ENCODE peak calls at places on chromosomes 11 and 22, in four cellular contexts. One of them, this sample, is unnamed.

GRCh38 chr22:41177626-41178424 is 27.3 kb upstream of the L3MBTL2 start:
- DNase-seq in stomach: no peak
- DNase-seq in cardiac muscle cell: no peak
- DNase-seq in thoracic aorta: no peak
- DNase-seq in this sample: no peak

GRCh38 chr11:112412383-112412782 is 151.7 kb upstream of the PLET1 start:
- DNase-seq in stomach: no peak
- DNase-seq in cardiac muscle cell: no peak
- DNase-seq in thoracic aorta: no peak
- DNase-seq in this sample: peak

GRCh38 chr11:131762346-131763110 is 392.1 kb downstream of the NTM start:
- DNase-seq in stomach: no peak
- DNase-seq in cardiac muscle cell: no peak
- DNase-seq in thoracic aorta: no peak
- DNase-seq in this sample: no peak

GRCh38 chr22:37777122-37777687 is 30.5 kb upstream of the GCAT start:
- DNase-seq in stomach: peak
- DNase-seq in cardiac muscle cell: no peak
- DNase-seq in thoracic aorta: no peak
- DNase-seq in this sample: peak

GRCh38 chr11:63476618-63477017 is 14.3 kb downstream of the PLAAT5 start:
- DNase-seq in stomach: no peak
- DNase-seq in cardiac muscle cell: no peak
- DNase-seq in thoracic aorta: no peak
- DNase-seq in this sample: no peak

GRCh38 chr22:46079861-46080821 is 70.2 kb upstream of the PPARA start:
- DNase-seq in stomach: peak
- DNase-seq in cardiac muscle cell: no peak
- DNase-seq in thoracic aorta: peak
- DNase-seq in this sample: peak

GRCh38 chr22:25497269-25497668 is 67.2 kb upstream of the GRK3 start:
- DNase-seq in stomach: no peak
- DNase-seq in cardiac muscle cell: peak
- DNase-seq in thoracic aorta: no peak
- DNase-seq in this sample: no peak

GRCh38 chr11:116582621-116583020 is 190.2 kb downstream of the BUD13 start:
- DNase-seq in stomach: no peak
- DNase-seq in cardiac muscle cell: no peak
- DNase-seq in thoracic aorta: no peak
- DNase-seq in this sample: no peak

GRCh38 chr11:21115999-21116398 is 446.6 kb downstream of the NELL1 start:
- DNase-seq in stomach: no peak
- DNase-seq in cardiac muscle cell: no peak
- DNase-seq in thoracic aorta: no peak
- DNase-seq in this sample: no peak

GRCh38 chr11:10349806-10350205 is 44.9 kb downstream of the ADM start:
- DNase-seq in stomach: no peak
- DNase-seq in cardiac muscle cell: no peak
- DNase-seq in thoracic aorta: no peak
- DNase-seq in this sample: no peak

DNA sequence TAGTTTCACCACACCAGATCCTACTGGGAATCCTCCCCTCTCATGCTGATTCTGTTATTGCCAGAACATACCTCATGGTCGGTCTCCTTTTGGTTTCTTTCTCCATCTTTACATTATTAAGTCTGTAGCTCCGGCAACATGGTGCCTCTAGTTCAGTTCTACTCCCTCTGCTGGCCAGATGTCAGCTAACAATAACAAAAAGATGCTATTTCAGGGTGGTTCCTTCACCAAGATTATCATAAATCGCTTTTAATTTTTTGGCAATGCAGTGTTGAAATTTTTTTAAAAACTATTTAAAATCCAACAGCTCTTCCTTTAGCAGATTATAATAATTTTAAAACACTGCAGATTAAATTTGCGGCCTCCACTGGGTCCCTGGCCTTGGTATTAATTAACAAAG is 492.8 kb upstream of the KIRREL3 start:
- DNase-seq in stomach: no peak
- DNase-seq in cardiac muscle cell: peak
- DNase-seq in thoracic aorta: no peak
- DNase-seq in this sample: no peak
- TF ChIP-seq CTCF in stomach: no peak
- TF ChIP-seq CTCF in cardiac muscle cell: no peak
- TF ChIP-seq CTCF in thoracic aorta: no peak
- TF ChIP-seq CTCF in this sample: peak

GRCh38 chr11:127193916-127194315 is 193.3 kb upstream of the KIRREL3 start:
- DNase-seq in stomach: no peak
- DNase-seq in cardiac muscle cell: no peak
- DNase-seq in thoracic aorta: no peak
- DNase-seq in this sample: no peak
- H3K27ac ChIP-seq in stomach: no peak
- H3K27ac ChIP-seq in cardiac muscle cell: no peak
- H3K27ac ChIP-seq in thoracic aorta: no peak
- H3K27ac ChIP-seq in this sample: no peak

GRCh38 chr11:47642099-47642855 is at the start of gene MTCH2:
- DNase-seq in stomach: peak
- DNase-seq in cardiac muscle cell: peak
- DNase-seq in thoracic aorta: peak
- DNase-seq in this sample: peak
- TF ChIP-seq CTCF in stomach: no peak
- TF ChIP-seq CTCF in cardiac muscle cell: peak
- TF ChIP-seq CTCF in thoracic aorta: no peak
- TF ChIP-seq CTCF in this sample: peak

DNA sequence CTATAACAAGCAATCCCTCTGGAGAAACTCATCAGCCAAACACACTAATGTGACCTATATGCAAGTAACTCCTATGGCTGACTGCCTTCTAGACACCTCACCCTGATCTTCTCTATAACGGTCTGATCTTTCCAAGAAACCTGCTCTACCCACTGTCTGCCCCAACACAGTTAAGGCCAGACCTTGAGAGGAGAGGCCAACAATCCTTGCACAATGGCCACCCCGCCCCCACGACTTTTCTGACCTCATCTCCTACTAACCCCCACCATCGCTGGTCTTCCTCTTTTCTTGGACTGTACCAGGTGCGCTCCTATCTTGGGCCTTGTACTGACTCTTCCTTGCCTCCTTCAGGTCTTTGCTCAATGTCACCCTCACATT is 12.5 kb downstream of the HIRA start:
- DNase-seq in stomach: no peak
- DNase-seq in cardiac muscle cell: no peak
- DNase-seq in thoracic aorta: no peak
- DNase-seq in this sample: no peak
- H3K27ac ChIP-seq in stomach: peak
- H3K27ac ChIP-seq in cardiac muscle cell: peak
- H3K27ac ChIP-seq in thoracic aorta: no peak
- H3K27ac ChIP-seq in this sample: no peak

GRCh38 chr22:21985214-21985613 is 2.6 kb upstream of the TOP3B start:
- DNase-seq in stomach: no peak
- DNase-seq in cardiac muscle cell: no peak
- DNase-seq in thoracic aorta: no peak
- DNase-seq in this sample: no peak
- TF ChIP-seq CTCF in stomach: no peak
- TF ChIP-seq CTCF in cardiac muscle cell: no peak
- TF ChIP-seq CTCF in thoracic aorta: no peak
- TF ChIP-seq CTCF in this sample: no peak

GRCh38 chr11:102776454-102776853 is 4.0 kb downstream of the MMP10 start:
- DNase-seq in stomach: no peak
- DNase-seq in cardiac muscle cell: no peak
- DNase-seq in thoracic aorta: no peak
- DNase-seq in this sample: no peak

GRCh38 chr11:102783720-102784119 is 3.3 kb upstream of the MMP10 start:
- DNase-seq in stomach: no peak
- DNase-seq in cardiac muscle cell: no peak
- DNase-seq in thoracic aorta: no peak
- DNase-seq in this sample: peak

GRCh38 chr11:102783016-102783415 is 2.6 kb upstream of the MMP10 start:
- DNase-seq in stomach: no peak
- DNase-seq in cardiac muscle cell: no peak
- DNase-seq in thoracic aorta: no peak
- DNase-seq in this sample: no peak

GRCh38 chr11:102784380-102784779 is 4.0 kb upstream of the MMP10 start:
- DNase-seq in stomach: no peak
- DNase-seq in cardiac muscle cell: no peak
- DNase-seq in thoracic aorta: no peak
- DNase-seq in this sample: no peak

GRCh38 chr11:102780491-102780918 is at the start of gene MMP10:
- DNase-seq in stomach: no peak
- DNase-seq in cardiac muscle cell: peak
- DNase-seq in thoracic aorta: no peak
- DNase-seq in this sample: peak
- H3K27ac ChIP-seq in stomach: no peak
- H3K27ac ChIP-seq in cardiac muscle cell: no peak
- H3K27ac ChIP-seq in thoracic aorta: no peak
- H3K27ac ChIP-seq in this sample: no peak

GRCh38 chr11:64801591-64802369 is 1.2 kb downstream of the MAP4K2 start:
- DNase-seq in stomach: no peak
- DNase-seq in cardiac muscle cell: no peak
- DNase-seq in thoracic aorta: no peak
- DNase-seq in this sample: no peak
- TF ChIP-seq CTCF in stomach: no peak
- TF ChIP-seq CTCF in cardiac muscle cell: no peak
- TF ChIP-seq CTCF in thoracic aorta: no peak
- TF ChIP-seq CTCF in this sample: no peak

GRCh38 chr22:39234867-39235687 is 9.7 kb downstream of the PDGFB start:
- DNase-seq in stomach: peak
- DNase-seq in cardiac muscle cell: no peak
- DNase-seq in thoracic aorta: no peak
- DNase-seq in this sample: peak

GRCh38 chr22:39238561-39238960 is 6.2 kb downstream of the PDGFB start:
- DNase-seq in stomach: no peak
- DNase-seq in cardiac muscle cell: no peak
- DNase-seq in thoracic aorta: no peak
- DNase-seq in this sample: no peak

GRCh38 chr22:39238124-39238466 is 6.7 kb downstream of the PDGFB start:
- DNase-seq in stomach: no peak
- DNase-seq in cardiac muscle cell: no peak
- DNase-seq in thoracic aorta: no peak
- DNase-seq in this sample: no peak

GRCh38 chr22:39237276-39238123 is 7.3 kb downstream of the PDGFB start:
- DNase-seq in stomach: peak
- DNase-seq in cardiac muscle cell: no peak
- DNase-seq in thoracic aorta: no peak
- DNase-seq in this sample: no peak

GRCh38 chr22:39236321-39237275 is 8.2 kb downstream of the PDGFB start:
- DNase-seq in stomach: peak
- DNase-seq in cardiac muscle cell: peak
- DNase-seq in thoracic aorta: no peak
- DNase-seq in this sample: no peak
- H3K27ac ChIP-seq in stomach: peak
- H3K27ac ChIP-seq in cardiac muscle cell: peak
- H3K27ac ChIP-seq in thoracic aorta: no peak
- H3K27ac ChIP-seq in this sample: peak

GRCh38 chr11:313787-314547 is at the start of gene IFITM1:
- DNase-seq in stomach: no peak
- DNase-seq in cardiac muscle cell: peak
- DNase-seq in thoracic aorta: no peak
- DNase-seq in this sample: peak
- TF ChIP-seq CTCF in stomach: no peak
- TF ChIP-seq CTCF in cardiac muscle cell: no peak
- TF ChIP-seq CTCF in thoracic aorta: no peak
- TF ChIP-seq CTCF in this sample: no peak

This sample was measured in RWPE1.